ENCODE peak calls at places on chromosomes 3 and 15, in seven cellular contexts. E is HepG2, W is SK-N-SH, F is HCT116, M is K562, T is GM12878, Y is H1. Q is an unnamed sample.

GRCh38 chr3:32334675-32335074 is 57.0 kb upstream of the CMTM7 start:
- DNase-seq in Y (peak), M (peak), F (no peak), W (no peak), T (no peak), E (no peak), Q (no peak)

GRCh38 chr15:79283252-79284048 is 928 bp downstream of the ANKRD34C start:
- DNase-seq in T (no peak), Y (peak), F (no peak), M (peak), E (no peak), W (peak), Q (no peak)

GRCh38 chr15:37837276-37837675 is 97.2 kb upstream of the TMCO5A start:
- DNase-seq in M (no peak), F (no peak), T (no peak), E (no peak), Y (no peak), W (no peak), Q (no peak)

GRCh38 chr15:82643992-82644391 is 3.2 kb downstream of the CPEB1 start:
- DNase-seq in Y (no peak), E (no peak), T (no peak), W (no peak), F (no peak), M (peak), Q (no peak)

GRCh38 chr15:63831041-63831440 is 2.7 kb downstream of the HERC1 start:
- DNase-seq in T (no peak), Y (no peak), F (no peak), M (no peak), W (no peak), E (no peak), Q (no peak)

GRCh38 chr3:192915724-192916123 is 1.9 kb downstream of the MB21D2 start:
- DNase-seq in T (no peak), W (no peak), E (no peak), M (no peak), Y (no peak), F (no peak), Q (no peak)

GRCh38 chr3:157030712-157031111 is 129.2 kb downstream of the CCNL1 start:
- DNase-seq in F (no peak), T (no peak), W (no peak), E (no peak), M (no peak), Y (no peak), Q (no peak)

GRCh38 chr3:189708375-189708774 is 77.2 kb downstream of the TP63 start:
- DNase-seq in E (no peak), F (no peak), Y (no peak), M (no peak), W (no peak), T (no peak), Q (no peak)

GRCh38 chr3:194956697-194957396 is 271.2 kb downstream of the FAM43A start:
- DNase-seq in W (no peak), T (no peak), F (no peak), E (no peak), M (no peak), Y (no peak), Q (no peak)

GRCh38 chr15:60395276-60396011 is 2.3 kb downstream of the ANXA2 start:
- DNase-seq in W (no peak), F (no peak), M (no peak), T (no peak), E (no peak), Y (no peak), Q (no peak)

GRCh38 chr3:13229291-13229949 is 156.2 kb upstream of the IQSEC1 start:
- DNase-seq in E (peak), W (peak), Y (no peak), M (peak), F (peak), T (peak), Q (no peak)

GRCh38 chr15:92277776-92278175 is 115.9 kb upstream of the ST8SIA2 start:
- DNase-seq in M (no peak), Y (no peak), F (peak), W (peak), E (no peak), T (no peak), Q (no peak)

GRCh38 chr15:29942144-29942543 is 119.9 kb upstream of the TJP1 start:
- DNase-seq in E (no peak), T (no peak), W (peak), F (no peak), Y (no peak), M (no peak), Q (no peak)

GRCh38 chr15:40763801-40764765 is at the start of gene GCHFR:
- DNase-seq in T (no peak), Y (peak), E (peak), M (peak), W (peak), F (no peak), Q (no peak)

GRCh38 chr15:52667597-52667996 is 11.6 kb downstream of the ATOSA start:
- DNase-seq in F (no peak), M (no peak), W (no peak), Y (no peak), T (no peak), E (no peak), Q (no peak)

GRCh38 chr3:67329358-67329757 is 325.1 kb downstream of the SUCLG2 start:
- DNase-seq in T (peak), M (no peak), E (peak), Y (no peak), W (no peak), F (no peak), Q (no peak)

GRCh38 chr3:189304465-189305341 is 132.9 kb downstream of the TPRG1 start:
- DNase-seq in W (no peak), Y (peak), T (no peak), E (no peak), F (no peak), M (no peak), Q (peak)

GRCh38 chr3:46200211-46200610 is 7.9 kb downstream of the CCR1 start:
- DNase-seq in Y (no peak), E (no peak), T (no peak), M (no peak), W (no peak), F (no peak), Q (no peak)

GRCh38 chr3:89098964-89099585 is 8.3 kb upstream of the EPHA3 start:
- DNase-seq in M (peak), W (peak), Y (peak), T (no peak), E (peak), F (peak), Q (no peak)

GRCh38 chr3:129004639-129005295 is 3.7 kb downstream of the EFCC1 start:
- DNase-seq in F (no peak), E (no peak), M (no peak), W (no peak), T (no peak), Y (no peak), Q (no peak)

GRCh38 chr3:172263781-172264486 is 184.3 kb downstream of the GHSR start:
- DNase-seq in W (no peak), T (no peak), Y (no peak), E (no peak), F (no peak), M (no peak), Q (no peak)
- H3K27ac ChIP-seq in W (no peak), T (no peak), Y (no peak), E (no peak), F (no peak), M (no peak), Q (no peak)

GRCh38 chr3:197749315-197749600 is 425 bp upstream of the FYTTD1 start:
- DNase-seq in F (peak), E (no peak), T (no peak), Y (no peak), M (peak), W (peak), Q (no peak)

GRCh38 chr3:197750396-197750831 is 731 bp downstream of the FYTTD1 start:
- DNase-seq in Y (peak), W (peak), E (no peak), M (peak), F (no peak), T (no peak), Q (no peak)

GRCh38 chr3:197749601-197750395 is at the start of gene FYTTD1:
- DNase-seq in F (peak), M (peak), E (peak), Y (peak), W (peak), T (no peak), Q (no peak)

GRCh38 chr3:197752107-197752506 is 2.4 kb downstream of the FYTTD1 start:
- DNase-seq in W (no peak), E (no peak), Y (no peak), M (peak), T (no peak), F (no peak), Q (no peak)

DNA sequence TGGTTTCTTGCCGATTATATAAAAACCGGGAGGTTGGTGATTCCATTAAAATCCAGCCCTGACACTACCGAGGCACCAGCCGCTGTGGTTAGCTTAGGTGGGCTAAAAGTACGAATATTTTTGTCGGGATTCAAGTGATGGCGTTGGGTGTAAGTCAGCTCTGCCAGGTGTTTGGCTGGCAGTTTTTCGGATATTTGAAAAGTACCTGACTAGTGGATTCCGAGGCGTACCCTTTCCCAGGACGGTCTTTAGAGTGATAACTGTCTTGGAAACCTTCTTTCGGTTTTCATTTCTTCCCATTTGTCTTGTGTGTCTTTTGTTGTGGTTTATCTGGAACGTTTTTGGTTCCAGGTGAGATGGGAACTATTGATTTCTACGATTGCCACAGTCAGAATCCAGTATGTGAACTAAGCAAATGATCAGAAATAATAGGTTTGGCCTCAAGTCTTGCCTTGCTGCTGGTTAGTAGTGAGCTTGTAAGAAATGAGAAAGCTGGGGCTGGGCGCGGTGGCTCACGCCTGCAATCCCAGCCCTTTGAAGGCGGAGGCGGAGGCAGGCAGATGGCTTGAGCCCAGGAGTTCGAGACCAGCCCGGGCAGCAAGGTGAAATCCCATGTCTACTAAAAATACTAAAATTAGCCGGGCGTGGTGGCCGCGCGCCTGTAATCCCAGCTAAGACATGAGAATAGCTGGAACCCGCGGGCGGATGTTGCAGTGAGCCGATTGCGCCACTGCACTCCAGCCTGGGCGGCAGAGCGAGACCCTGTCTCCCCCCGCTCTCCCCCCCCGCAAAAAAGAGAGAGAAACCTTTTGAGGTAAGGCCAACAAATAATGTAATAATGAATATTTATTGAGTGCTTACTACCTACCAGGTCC is 1.4 kb downstream of the FYTTD1 start:
- DNase-seq in E (no peak), W (peak), Y (no peak), F (no peak), T (no peak), M (peak), Q (no peak)
- TF ChIP-seq POLR2AphosphoS5 in E (no peak), W (no peak), Y (no peak), F (peak), T (peak), M (no peak), Q (no peak)

GRCh38 chr3:15649831-15650230 is 48.3 kb downstream of the BTD start:
- DNase-seq in E (no peak), F (no peak), T (no peak), W (no peak), Y (no peak), M (no peak), Q (no peak)

GRCh38 chr3:15653326-15653725 is 51.8 kb downstream of the BTD start:
- DNase-seq in W (no peak), F (no peak), E (no peak), T (no peak), Y (no peak), M (no peak), Q (no peak)

GRCh38 chr3:15649341-15649740 is 47.8 kb downstream of the BTD start:
- DNase-seq in E (no peak), M (no peak), F (no peak), T (no peak), Y (no peak), W (no peak), Q (no peak)

GRCh38 chr3:15654096-15654495 is 52.6 kb downstream of the BTD start:
- DNase-seq in M (no peak), E (no peak), T (no peak), F (no peak), W (no peak), Y (no peak), Q (no peak)

GRCh38 chr3:15651396-15651795 is 49.9 kb downstream of the BTD start:
- DNase-seq in Y (no peak), W (no peak), E (no peak), M (no peak), F (no peak), T (no peak), Q (no peak)
- TF ChIP-seq SIN3A in Y (no peak), W (no peak), E (no peak), M (no peak), F (no peak), T (no peak), Q (no peak)

DNA sequence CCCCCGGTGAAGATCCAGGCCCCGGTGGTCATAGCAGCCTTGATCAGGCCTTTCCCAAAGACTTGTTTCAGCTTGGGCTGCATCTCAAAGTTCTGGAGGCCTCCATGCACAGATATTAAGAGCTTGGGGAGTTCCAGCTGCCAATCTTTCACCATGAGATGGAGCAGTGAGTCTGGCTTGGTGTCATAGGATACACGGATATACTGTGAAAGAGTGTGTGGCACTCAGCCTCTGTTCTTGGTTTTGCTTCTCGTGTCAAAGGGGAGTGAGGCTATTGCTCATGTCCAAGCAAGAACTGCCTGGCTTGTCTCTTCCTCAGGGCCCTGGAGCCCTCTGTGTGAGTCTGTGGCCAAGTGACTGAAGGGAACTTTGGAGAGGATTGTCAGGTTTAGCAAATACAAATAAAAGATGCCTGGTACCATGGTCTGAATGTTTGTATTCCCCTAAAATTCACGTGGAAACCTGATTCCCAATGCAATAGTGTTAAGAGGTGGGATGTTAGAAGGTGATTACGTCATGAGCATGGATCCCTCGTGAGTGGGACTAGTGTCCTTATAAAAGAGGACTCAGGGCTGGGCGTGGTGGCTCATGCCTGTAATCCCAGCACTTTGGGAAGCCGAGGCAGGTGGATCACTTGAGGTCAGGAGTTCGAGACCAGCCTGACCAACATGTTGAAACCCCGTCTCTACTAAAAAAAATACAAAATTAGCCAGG is 33.5 kb downstream of the TRPM1 start:
- DNase-seq in W (no peak), M (no peak), T (no peak), Y (peak), F (no peak), E (no peak), Q (no peak)
- H3K27ac ChIP-seq in W (no peak), M (no peak), T (no peak), Y (no peak), F (no peak), E (no peak), Q (no peak)

DNA sequence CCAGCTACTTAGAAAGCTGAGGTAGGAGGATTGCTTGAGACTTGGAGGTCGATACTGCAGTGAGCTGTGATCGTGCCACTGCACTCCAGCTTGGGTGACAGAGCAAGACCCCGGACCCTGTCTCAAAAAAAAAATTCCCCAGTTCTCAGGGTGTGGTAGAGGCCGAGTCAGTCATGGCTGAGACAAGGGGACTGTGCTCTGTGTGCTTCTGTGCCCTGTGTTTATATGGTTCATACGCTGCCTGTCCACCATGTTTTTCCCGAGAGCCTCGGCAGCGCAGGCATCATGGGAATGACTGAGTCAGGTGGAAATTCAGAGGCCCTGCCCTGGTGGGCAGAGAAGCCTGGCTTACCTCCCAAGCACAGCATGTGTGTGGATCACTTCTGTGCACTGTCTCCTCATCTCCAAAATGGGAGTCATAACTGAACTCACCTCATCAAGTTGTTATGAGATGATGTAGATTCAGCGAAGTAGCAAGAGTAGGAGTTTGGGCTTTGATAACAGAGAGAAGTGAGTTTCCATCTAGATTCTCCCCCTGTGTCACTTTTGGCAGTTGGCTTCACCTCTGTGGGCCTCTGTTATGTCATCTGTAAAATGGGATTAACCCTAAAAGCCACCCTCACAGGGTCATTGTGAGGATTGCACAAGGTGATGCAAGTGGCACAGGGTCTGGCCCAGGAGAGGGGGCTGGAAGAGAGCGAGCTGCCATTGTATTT is 56.9 kb downstream of the FLNB start:
- DNase-seq in T (no peak), E (no peak), F (no peak), M (no peak), W (no peak), Y (no peak), Q (no peak)
- TF ChIP-seq POLR2AphosphoS5 in T (no peak), E (no peak), F (no peak), M (no peak), W (no peak), Y (no peak), Q (no peak)

GRCh38 chr3:52036829-52037228 is 19.5 kb downstream of the DUSP7 start:
- DNase-seq in E (peak), W (no peak), M (no peak), T (no peak), Y (peak), F (no peak), Q (no peak)
- TF ChIP-seq SIN3A in E (no peak), W (no peak), M (no peak), T (no peak), Y (no peak), F (no peak), Q (no peak)

DNA sequence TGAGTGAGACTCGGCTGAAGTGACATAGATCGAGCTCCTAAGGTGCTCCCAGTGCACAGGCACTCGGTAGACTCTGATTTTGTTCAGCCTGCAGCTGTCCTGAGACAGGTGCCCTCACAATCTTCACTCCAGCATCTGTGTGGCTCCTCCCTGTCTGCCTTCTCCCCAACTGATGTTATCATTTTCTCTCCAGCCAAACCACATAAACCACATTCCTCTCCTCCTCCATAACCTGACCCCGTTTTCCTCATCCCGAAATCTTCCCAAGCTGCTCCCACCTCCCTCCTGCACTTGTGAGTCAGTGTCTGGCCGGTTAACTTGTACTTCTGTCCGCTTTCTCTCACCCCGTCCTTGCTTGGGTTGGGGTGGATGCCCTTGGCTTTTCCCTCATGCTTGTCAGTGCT is 93.3 kb upstream of the HACD2 start:
- DNase-seq in Y (no peak), M (no peak), E (no peak), W (no peak), F (no peak), T (no peak), Q (no peak)
- H3K27ac ChIP-seq in Y (no peak), M (no peak), E (no peak), W (no peak), F (no peak), T (no peak), Q (no peak)

GRCh38 chr3:149615731-149616221 is 42.0 kb downstream of the WWTR1 start:
- DNase-seq in E (peak), F (no peak), W (no peak), T (no peak), Y (no peak), M (peak), Q (no peak)
- TF ChIP-seq POLR2AphosphoS5 in E (no peak), F (no peak), W (no peak), T (no peak), Y (no peak), M (no peak), Q (peak)

DNA sequence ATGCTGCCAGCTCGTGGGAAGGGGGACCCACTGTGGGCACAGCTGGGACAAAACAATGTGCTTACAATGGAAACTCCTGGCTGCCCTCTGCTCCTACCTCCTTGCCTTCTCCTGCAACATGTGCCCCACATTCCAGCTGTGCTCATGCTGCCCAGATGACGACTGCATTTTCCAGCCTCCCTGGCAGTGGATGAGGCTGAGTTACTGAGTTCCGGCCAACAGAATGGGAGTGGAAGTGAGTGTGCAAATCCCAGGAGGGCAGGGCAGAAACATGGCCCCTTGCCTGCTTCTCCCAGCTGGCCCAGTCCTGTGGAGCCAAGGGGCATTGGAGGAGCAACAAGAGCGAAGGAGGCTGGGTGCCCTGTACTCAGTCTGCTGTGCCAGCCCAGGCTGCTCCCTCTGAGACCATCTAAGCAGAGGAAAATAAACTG is 17.1 kb downstream of the KLF15 start:
- DNase-seq in F (no peak), W (no peak), T (no peak), Y (peak), E (no peak), M (no peak), Q (no peak)
- TF ChIP-seq SIN3A in F (no peak), W (no peak), T (no peak), Y (no peak), E (no peak), M (no peak), Q (no peak)